ENCODE peak calls at places on chromosomes 7 and 10, in four cellular contexts. E is naive thymus-derived CD4-positive, alpha-beta T cell; Q is breast epithelium; O is esophagus muscularis mucosa. I is an unnamed sample.
A peak's percentile ranks its signal among the peaks of the same experiment; 100 is the strongest.

GRCh38 chr7:130087364-130087763 is 17.0 kb downstream of the KLHDC10 start:
- DNase-seq in E (no peak), Q (no peak), O (no peak), I (no peak)

GRCh38 chr7:117269895-117270294 is 53.0 kb downstream of the WNT2 start:
- DNase-seq in E (no peak), Q (no peak), O (no peak), I (no peak)

GRCh38 chr7:30817060-30817770 is 46.0 kb downstream of the MINDY4 start:
- DNase-seq in E (no peak), Q (no peak), O (peak; percentile 77), I (no peak)

GRCh38 chr7:116561697-116562483 is 37.1 kb downstream of the CAV1 start:
- DNase-seq in E (no peak), Q (no peak), O (no peak), I (no peak)

GRCh38 chr7:107150375-107151073 is 18.3 kb upstream of the HBP1 start:
- DNase-seq in E (peak; percentile 45), Q (peak; percentile 79), O (peak; percentile 95), I (peak; percentile 96)

GRCh38 chr10:94288361-94289116 is 74.2 kb downstream of the NOC3L start:
- DNase-seq in E (no peak), Q (no peak), O (peak; percentile 57), I (no peak)

GRCh38 chr7:132394283-132395003 is 181.8 kb downstream of the PLXNA4 start:
- DNase-seq in E (no peak), Q (no peak), O (no peak), I (no peak)

GRCh38 chr7:141752634-141753033 is 11.3 kb upstream of the TAS2R3 start:
- DNase-seq in E (no peak), Q (no peak), O (no peak), I (no peak)

GRCh38 chr10:5488272-5489161 is 10.9 kb downstream of the CALML5 start:
- DNase-seq in E (no peak), Q (peak; percentile 86), O (no peak), I (peak; percentile 92)

GRCh38 chr10:82242778-82243177 is 367.8 kb downstream of the NRG3 start:
- DNase-seq in E (no peak), Q (no peak), O (no peak), I (peak; percentile 25)

GRCh38 chr10:29630205-29631048 is 4.3 kb downstream of the SVIL start:
- DNase-seq in E (no peak), Q (no peak), O (peak; percentile 50), I (no peak)

GRCh38 chr7:3279147-3279818 is 21.8 kb upstream of the SDK1 start:
- DNase-seq in E (no peak), Q (no peak), O (no peak), I (no peak)

GRCh38 chr10:119644215-119644826 is 6.9 kb upstream of the BAG3 start:
- DNase-seq in E (no peak), Q (no peak), O (no peak), I (no peak)

GRCh38 chr10:103125323-103126267 is 67.5 kb downstream of the NT5C2 start:
- DNase-seq in E (no peak), Q (no peak), O (no peak), I (no peak)

DNA sequence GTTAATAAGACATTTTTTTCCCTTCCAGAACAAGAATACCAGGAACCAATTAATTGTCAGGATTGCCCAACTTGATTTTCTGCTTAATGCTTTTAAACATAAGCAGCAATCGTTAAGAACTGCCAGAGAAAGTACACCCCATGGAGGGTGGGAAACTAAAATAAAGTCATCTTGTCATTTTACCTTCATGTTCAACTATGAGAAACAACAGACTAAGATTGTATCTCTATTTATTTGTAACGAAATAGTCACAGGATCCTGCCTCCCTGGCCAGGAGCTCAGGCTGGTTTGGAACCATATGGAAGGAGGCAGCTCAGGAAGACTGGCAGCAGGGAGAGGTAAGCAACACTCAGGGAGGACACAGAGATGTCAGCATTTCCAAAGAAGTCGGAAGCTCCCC is 129.6 kb downstream of the TNS3 start:
- DNase-seq in E (no peak), Q (no peak), O (no peak), I (no peak)
- H3K4me3 ChIP-seq in E (no peak overlapping the region), Q (peak overlapping the region; percentile 35), O (peak overlapping the region; percentile 3), I (no peak overlapping the region)

GRCh38 chr10:47021850-47022249 is 110.6 kb downstream of the PTPN20 start:
- DNase-seq in E (no peak), Q (no peak), O (no peak), I (no peak)

GRCh38 chr10:47016564-47016963 is 105.3 kb downstream of the PTPN20 start:
- DNase-seq in E (no peak), Q (no peak), O (no peak), I (no peak)

GRCh38 chr10:47022311-47023131 is 111.3 kb downstream of the PTPN20 start:
- DNase-seq in E (no peak), Q (peak; percentile 47), O (peak; percentile 91), I (no peak)

GRCh38 chr10:47020491-47020890 is 109.3 kb downstream of the PTPN20 start:
- DNase-seq in E (no peak), Q (peak; percentile 37), O (no peak), I (no peak)

DNA sequence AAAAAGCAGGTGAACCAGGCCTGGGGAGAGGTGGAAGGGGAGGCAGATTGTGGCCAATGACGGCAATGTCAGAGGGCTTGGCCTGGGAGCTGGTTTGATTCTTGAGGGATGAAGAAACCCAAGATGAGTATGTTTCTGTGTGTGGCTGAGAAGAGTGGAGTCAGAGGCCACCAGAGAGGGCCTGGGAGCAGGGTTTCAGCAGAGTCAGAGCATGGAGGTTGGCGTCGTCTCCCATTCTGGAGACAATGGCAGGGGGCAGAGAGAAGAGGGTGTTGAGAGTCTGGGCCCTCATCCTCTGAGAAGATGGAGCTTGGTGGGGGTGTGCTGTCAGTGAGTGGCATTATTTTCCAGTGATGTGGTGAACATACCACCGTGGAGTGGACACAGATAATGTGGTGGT is 108.3 kb downstream of the PTPN20 start:
- DNase-seq in E (no peak), Q (no peak), O (no peak), I (no peak)
- H3K4me1 ChIP-seq in E (no peaks in the 10 kb centered on the region), Q (no peaks in the 10 kb centered on the region), O (no peaks in the 10 kb centered on the region), I (no peaks in the 10 kb centered on the region)

GRCh38 chr10:117139581-117140524 is 1.8 kb upstream of the VAX1 start:
- DNase-seq in E (no peak), Q (no peak), O (no peak), I (no peak)
- H3K9me3 ChIP-seq in E (peaks cover 2% of the 10 kb centered on the region), Q (peaks cover 6% of the 10 kb centered on the region), O (no peaks in the 10 kb centered on the region), I (peaks cover 2% of the 10 kb centered on the region)

GRCh38 chr7:151367304-151367703 is 25.7 kb downstream of the NUB1 start:
- DNase-seq in E (no peak), Q (no peak), O (no peak), I (no peak)

GRCh38 chr7:151366141-151366871 is 24.7 kb downstream of the NUB1 start:
- DNase-seq in E (no peak), Q (no peak), O (no peak), I (no peak)

GRCh38 chr7:151363182-151363581 is 21.6 kb downstream of the NUB1 start:
- DNase-seq in E (no peak), Q (no peak), O (no peak), I (no peak)

GRCh38 chr7:151368136-151368571 is 26.5 kb downstream of the NUB1 start:
- DNase-seq in E (peak; percentile 56), Q (peak; percentile 78), O (peak; percentile 96), I (peak; percentile 90)

DNA sequence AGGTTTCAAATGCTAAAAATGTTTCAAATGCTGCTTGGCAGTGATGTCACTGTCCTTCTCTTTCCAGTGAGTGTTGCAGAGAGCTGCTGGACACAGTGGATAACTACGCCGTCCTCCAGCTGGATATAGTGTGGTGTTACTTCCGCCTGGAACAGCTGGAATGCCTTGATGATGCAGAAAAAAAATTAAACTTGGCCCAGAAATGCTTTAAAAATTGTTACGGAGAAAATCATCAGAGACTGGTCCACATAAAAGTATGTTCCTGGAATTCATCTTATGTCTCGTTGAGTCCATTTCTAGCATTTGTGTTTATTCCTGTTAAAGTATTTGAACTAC is 25.2 kb downstream of the NUB1 start:
- DNase-seq in E (no peak), Q (no peak), O (no peak), I (no peak)
- H3K4me3 ChIP-seq in E (no peak overlapping the region), Q (no peak overlapping the region), O (no peak overlapping the region), I (no peak overlapping the region)

I was measured in mucosa of descending colon.